ENCODE peak calls at places on chromosomes 13 and 19, in seven cellular contexts. P is cardiac muscle cell, A is GM23338, W is lower lobe of right lung, S is SK-N-SH, Y is heart left ventricle, U is uterus. B is an unnamed sample.

GRCh38 chr19:49680473-49681351 is 3.6 kb downstream of the PRMT1 start:
- DNase-seq in P (peak), A (peak), W (peak), S (peak), Y (peak), U (peak), B (peak)

GRCh38 chr13:105920375-105920774 is 615.1 kb downstream of the EFNB2 start:
- DNase-seq in P (no peak), A (no peak), W (no peak), S (no peak), Y (no peak), U (no peak), B (no peak)

GRCh38 chr19:42129399-42130253 is 2.6 kb downstream of the POU2F2 start:
- DNase-seq in P (no peak), A (no peak), W (no peak), S (peak), Y (peak), U (no peak), B (peak)

GRCh38 chr13:113058988-113059850 is 46.4 kb upstream of the F7 start:
- DNase-seq in P (no peak), A (no peak), W (peak), S (no peak), Y (no peak), U (no peak), B (peak)

GRCh38 chr19:58274771-58275199 is 4.0 kb upstream of the ZNF8 start:
- DNase-seq in P (no peak), A (no peak), W (no peak), S (no peak), Y (no peak), U (no peak), B (no peak)

GRCh38 chr13:36420437-36420891 is 11.8 kb upstream of the CCNA1 start:
- DNase-seq in P (peak), A (peak), W (peak), S (peak), Y (peak), U (peak), B (peak)

GRCh38 chr19:3508771-3509535 is 2.8 kb downstream of the FZR1 start:
- DNase-seq in P (no peak), A (no peak), W (no peak), S (no peak), Y (no peak), U (no peak), B (no peak)

GRCh38 chr13:27474751-27475268 is 24.4 kb upstream of the MTIF3 start:
- DNase-seq in P (no peak), A (no peak), W (no peak), S (no peak), Y (no peak), U (no peak), B (no peak)

GRCh38 chr19:16588824-16589577 is 16.8 kb upstream of the SLC35E1 start:
- DNase-seq in P (no peak), A (no peak), W (no peak), S (no peak), Y (no peak), U (no peak), B (no peak)

GRCh38 chr13:42137856-42138537 is 89.5 kb downstream of the DGKH start:
- DNase-seq in P (no peak), A (no peak), W (no peak), S (no peak), Y (no peak), U (no peak), B (no peak)

DNA sequence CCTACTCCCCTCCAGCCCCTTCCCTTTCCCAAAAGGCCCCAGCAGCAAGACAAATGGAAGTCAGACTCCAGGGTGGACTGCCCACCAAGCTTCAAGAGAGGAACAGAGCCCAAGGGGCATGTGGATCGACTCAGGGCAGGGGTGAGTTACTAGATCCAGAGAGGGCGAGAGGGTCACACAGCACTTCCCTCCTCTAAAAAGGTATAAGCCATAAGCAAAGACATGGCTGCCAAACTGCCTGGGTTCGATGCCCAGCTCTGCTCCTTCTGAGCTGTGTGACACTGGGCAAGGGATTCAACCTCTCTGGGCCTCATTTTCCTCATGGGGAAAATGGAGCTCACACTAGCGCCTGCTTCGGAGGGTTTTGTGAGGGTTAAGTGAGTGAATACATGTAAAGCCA is 3.8 kb downstream of the PPP1R14A start:
- DNase-seq in P (no peak), A (no peak), W (no peak), S (no peak), Y (no peak), U (no peak), B (no peak)
- H3K4me3 ChIP-seq in P (no peak), A (peak), W (peak), S (no peak), Y (peak), U (peak), B (no peak)

GRCh38 chr13:110774051-110774450 is 60.6 kb downstream of the ING1 start:
- DNase-seq in P (no peak), A (no peak), W (no peak), S (no peak), Y (no peak), U (no peak), B (no peak)
- H3K27ac ChIP-seq in P (no peak), A (no peak), W (no peak), S (no peak), Y (no peak), U (no peak), B (no peak)

GRCh38 chr13:108495686-108496363 is 133.6 kb upstream of the MYO16 start:
- DNase-seq in P (peak), A (peak), W (no peak), S (peak), Y (no peak), U (no peak), B (no peak)
- H3K4me3 ChIP-seq in P (peak), A (peak), W (peak), S (no peak), Y (no peak), U (no peak), B (peak)

GRCh38 chr19:2199215-2199614 is 35.5 kb downstream of the DOT1L start:
- DNase-seq in P (peak), A (peak), W (no peak), S (peak), Y (no peak), U (no peak), B (no peak)

GRCh38 chr19:2199861-2200623 is 36.1 kb downstream of the PLEKHJ1 start:
- DNase-seq in P (no peak), A (no peak), W (no peak), S (no peak), Y (no peak), U (no peak), B (no peak)

GRCh38 chr19:2198317-2198716 is 34.6 kb downstream of the DOT1L start:
- DNase-seq in P (no peak), A (no peak), W (no peak), S (no peak), Y (no peak), U (no peak), B (no peak)

GRCh38 chr19:2201473-2202148 is 34.5 kb downstream of the PLEKHJ1 start:
- DNase-seq in P (no peak), A (no peak), W (no peak), S (no peak), Y (no peak), U (no peak), B (no peak)

DNA sequence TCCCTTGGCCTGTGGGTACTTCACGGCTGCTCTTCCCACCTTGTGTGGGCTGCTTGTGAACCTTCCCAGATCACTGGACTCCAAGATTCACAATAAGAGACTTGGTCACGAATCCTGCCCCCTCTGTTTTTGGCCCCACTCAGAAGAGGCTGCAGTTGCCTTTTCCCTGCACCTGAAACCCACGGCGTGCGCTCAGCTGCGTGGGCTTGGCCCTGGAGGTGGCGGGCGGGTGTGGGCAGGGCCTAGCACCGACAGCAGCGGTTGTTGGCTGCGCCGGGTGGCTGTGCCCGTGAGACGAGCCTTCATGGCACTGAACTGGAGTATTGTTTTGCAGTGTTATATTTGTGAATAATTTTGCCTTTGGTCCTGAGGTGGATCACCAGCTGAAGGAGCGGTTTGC is 33.8 kb downstream of the PLEKHJ1 start:
- DNase-seq in P (no peak), A (no peak), W (no peak), S (no peak), Y (no peak), U (no peak), B (no peak)
- H3K27ac ChIP-seq in P (no peak), A (peak), W (no peak), S (no peak), Y (no peak), U (no peak), B (no peak)

B was measured in CD8-positive, alpha-beta memory T cell.